ENCODE peak calls at places on chromosomes 2 and 18, in ten cellular contexts. E is CD8-positive, alpha-beta memory T cell; K is CD8-positive, alpha-beta T cell; X is testis; Z is tibial nerve; O is kidney; Y is tibial artery; B is right lobe of liver; I is adrenal gland; P is pancreas. V is an unnamed sample.

GRCh38 chr2:222651721-222652420 is 4.0 kb downstream of the FARSB start:
- DNase-seq in B (no peak), E (no peak), X (no peak), Z (no peak), I (no peak), K (no peak), O (no peak), Y (no peak), P (no peak), V (no peak)

GRCh38 chr18:2537281-2537680 is 34.0 kb downstream of the METTL4 start:
- DNase-seq in K (no peak), O (no peak), B (no peak), E (no peak), Y (no peak), X (no peak), Z (no peak), I (no peak), P (no peak), V (no peak)

GRCh38 chr2:52082646-52083045 is 1050.7 kb upstream of the NRXN1 start:
- DNase-seq in X (no peak), O (no peak), Z (no peak), I (no peak), E (no peak), B (no peak), Y (no peak), K (no peak), P (no peak), V (no peak)

GRCh38 chr2:21260316-21260715 is 136.5 kb downstream of the TDRD15 start:
- DNase-seq in I (no peak), Z (no peak), X (no peak), K (no peak), Y (no peak), P (no peak), O (no peak), E (no peak), B (no peak), V (no peak)

GRCh38 chr2:28663359-28663758 is 88.3 kb upstream of the PPP1CB start:
- DNase-seq in X (no peak), O (no peak), E (no peak), Y (no peak), K (no peak), Z (no peak), B (no peak), P (no peak), I (no peak), V (peak; percentile 78)

GRCh38 chr2:70992945-70993688 is 1.6 kb downstream of the TEX261 start:
- DNase-seq in Z (no peak), I (no peak), O (no peak), B (no peak), P (no peak), X (no peak), E (no peak), Y (no peak), K (no peak), V (no peak)

GRCh38 chr2:239979243-239980023 is 45.7 kb downstream of the NDUFA10 start:
- DNase-seq in B (no peak), Z (no peak), P (no peak), K (no peak), X (peak; percentile 66), I (no peak), O (no peak), Y (no peak), E (no peak), V (no peak)

GRCh38 chr2:219620546-219620945 is 6.9 kb upstream of the SLC4A3 start:
- DNase-seq in I (no peak), B (no peak), P (no peak), Z (no peak), O (no peak), X (no peak), K (no peak), E (no peak), Y (no peak), V (no peak)

GRCh38 chr2:207528980-207529329 is 807 bp upstream of the CREB1 start:
- DNase-seq in P (no peak), X (peak; percentile 37), Z (no peak), E (peak; percentile 68), B (no peak), K (peak; percentile 41), Y (no peak), O (no peak), I (peak; percentile 57), V (peak; percentile 72)
- H3K4me1 ChIP-seq in P (peaks cover 23% of the 10 kb centered on the region), X (peaks cover 26% of the 10 kb centered on the region), Z (peaks cover 32% of the 10 kb centered on the region), E (peaks cover 65% of the 10 kb centered on the region), B (peaks cover 6% of the 10 kb centered on the region), K (peaks cover 54% of the 10 kb centered on the region), Y (no peaks in the 10 kb centered on the region), O (peaks cover 11% of the 10 kb centered on the region), I (peaks cover 25% of the 10 kb centered on the region), V (peaks cover 25% of the 10 kb centered on the region)

DNA sequence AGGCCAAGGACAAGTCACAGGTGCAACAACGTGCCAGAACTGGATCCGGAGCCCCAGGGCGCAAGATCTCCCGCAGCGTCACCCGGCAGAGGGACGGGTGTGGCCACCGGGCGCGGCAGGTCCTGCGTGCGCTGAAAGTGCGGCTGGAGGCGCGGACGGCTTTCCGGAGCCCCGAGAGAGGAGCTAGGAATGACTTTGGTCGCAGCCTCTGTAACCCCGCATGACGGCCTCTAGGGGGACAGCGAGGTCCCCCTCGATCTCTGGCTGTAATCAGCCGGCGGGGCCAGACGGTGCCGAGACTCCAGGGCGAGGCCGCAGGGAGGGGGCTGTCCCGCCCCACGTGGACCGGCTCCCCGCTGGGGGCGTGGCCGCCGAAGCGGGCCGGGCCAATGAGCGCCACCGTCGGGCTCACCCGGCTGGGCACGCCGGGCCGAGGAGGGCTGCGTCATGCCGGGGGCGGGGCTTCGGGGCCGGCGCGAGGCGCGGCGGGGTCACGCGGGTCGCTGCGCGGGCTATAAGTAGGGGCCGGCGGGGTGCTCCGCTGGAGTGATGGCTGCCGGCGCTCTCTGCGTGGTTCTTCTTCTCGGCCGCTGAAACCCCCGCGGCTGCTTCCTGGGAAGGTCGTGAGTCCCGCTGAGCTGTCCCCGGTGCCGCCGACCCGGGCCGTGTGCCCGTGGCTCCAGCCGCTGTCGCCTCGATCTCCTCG is at the start of gene SLC20A1:
- DNase-seq in K (peak; percentile 97), I (peak; percentile 96), B (peak; percentile 98), Y (peak; percentile 97), Z (peak; percentile 87), P (peak; percentile 100), E (peak; percentile 99), O (peak; percentile 99), X (peak; percentile 97), V (peak; percentile 96)
- H3K4me1 ChIP-seq in K (peaks cover 50% of the 10 kb centered on the region), I (peaks cover 37% of the 10 kb centered on the region), B (peaks cover 6% of the 10 kb centered on the region), Y (no peaks in the 10 kb centered on the region), Z (peaks cover 14% of the 10 kb centered on the region), P (peaks cover 20% of the 10 kb centered on the region), E (peaks cover 51% of the 10 kb centered on the region), O (peaks cover 8% of the 10 kb centered on the region), X (peaks cover 13% of the 10 kb centered on the region), V (no peaks in the 10 kb centered on the region)

GRCh38 chr2:127155901-127156300 is 48.9 kb upstream of the BIN1 start:
- DNase-seq in Z (peak; percentile 59), E (no peak), X (peak; percentile 75), O (peak; percentile 85), Y (no peak), P (no peak), B (no peak), I (peak; percentile 52), K (no peak), V (no peak)

GRCh38 chr2:127154985-127155650 is 48.2 kb upstream of the BIN1 start:
- DNase-seq in Z (no peak), K (no peak), I (peak; percentile 28), X (no peak), E (no peak), O (peak; percentile 62), P (no peak), B (no peak), Y (no peak), V (no peak)

GRCh38 chr2:127150996-127151395 is 44.0 kb upstream of the BIN1 start:
- DNase-seq in Z (no peak), P (no peak), I (no peak), B (no peak), O (no peak), X (no peak), K (no peak), Y (no peak), E (no peak), V (no peak)

GRCh38 chr2:127154396-127154795 is 47.4 kb upstream of the BIN1 start:
- DNase-seq in Y (no peak), X (no peak), Z (no peak), E (no peak), O (no peak), B (no peak), K (no peak), P (no peak), I (peak; percentile 11), V (no peak)

DNA sequence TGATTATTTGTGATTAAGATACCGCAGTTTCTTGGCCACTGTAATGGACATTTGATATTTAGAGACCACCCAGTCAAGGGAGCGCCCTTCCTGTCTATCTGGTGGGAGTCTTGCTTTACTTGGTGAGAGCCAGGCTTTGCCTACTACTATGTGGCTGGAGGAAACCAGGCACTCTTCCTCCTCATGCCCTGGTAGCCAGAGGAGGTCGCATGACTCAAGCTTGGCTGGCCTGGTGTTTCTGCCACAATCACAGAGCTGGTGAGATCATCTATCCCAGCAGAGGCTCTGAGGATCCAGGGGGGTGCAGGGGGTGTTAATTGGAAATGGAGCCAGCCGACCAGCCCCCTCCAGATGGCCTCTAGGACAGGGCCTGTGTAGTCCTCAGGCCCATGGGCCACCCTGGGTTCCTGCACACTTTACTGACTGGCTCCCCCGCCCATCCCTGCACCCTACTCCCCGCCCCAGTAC is 46.8 kb upstream of the BIN1 start:
- DNase-seq in I (peak; percentile 68), P (no peak), Y (no peak), E (no peak), Z (no peak), X (no peak), B (no peak), O (no peak), K (no peak), V (no peak)
- H3K4me1 ChIP-seq in I (peaks cover 18% of the 10 kb centered on the region), P (no peaks in the 10 kb centered on the region), Y (no peaks in the 10 kb centered on the region), E (no peaks in the 10 kb centered on the region), Z (peaks cover 23% of the 10 kb centered on the region), X (peaks cover 3% of the 10 kb centered on the region), B (no peaks in the 10 kb centered on the region), O (peaks cover 10% of the 10 kb centered on the region), K (no peaks in the 10 kb centered on the region), V (no peaks in the 10 kb centered on the region)

GRCh38 chr2:191299866-191300265 is 54.7 kb downstream of the MYO1B start:
- DNase-seq in X (no peak), K (no peak), B (no peak), I (no peak), Y (no peak), Z (no peak), E (no peak), P (no peak), O (no peak), V (no peak)

GRCh38 chr2:191304939-191305875 is 60.0 kb downstream of the MYO1B start:
- DNase-seq in Y (peak; percentile 77), B (no peak), E (no peak), P (no peak), Z (peak; percentile 62), O (no peak), I (peak; percentile 35), X (peak; percentile 54), K (no peak), V (peak; percentile 66)

GRCh38 chr2:191302459-191303155 is 57.4 kb downstream of the MYO1B start:
- DNase-seq in Z (no peak), B (no peak), P (no peak), X (no peak), E (peak; percentile 4), Y (no peak), O (no peak), K (no peak), I (no peak), V (no peak)

GRCh38 chr2:191301971-191302370 is 56.8 kb downstream of the MYO1B start:
- DNase-seq in B (no peak), I (no peak), O (no peak), E (no peak), K (no peak), Y (no peak), Z (no peak), X (no peak), P (no peak), V (no peak)

DNA sequence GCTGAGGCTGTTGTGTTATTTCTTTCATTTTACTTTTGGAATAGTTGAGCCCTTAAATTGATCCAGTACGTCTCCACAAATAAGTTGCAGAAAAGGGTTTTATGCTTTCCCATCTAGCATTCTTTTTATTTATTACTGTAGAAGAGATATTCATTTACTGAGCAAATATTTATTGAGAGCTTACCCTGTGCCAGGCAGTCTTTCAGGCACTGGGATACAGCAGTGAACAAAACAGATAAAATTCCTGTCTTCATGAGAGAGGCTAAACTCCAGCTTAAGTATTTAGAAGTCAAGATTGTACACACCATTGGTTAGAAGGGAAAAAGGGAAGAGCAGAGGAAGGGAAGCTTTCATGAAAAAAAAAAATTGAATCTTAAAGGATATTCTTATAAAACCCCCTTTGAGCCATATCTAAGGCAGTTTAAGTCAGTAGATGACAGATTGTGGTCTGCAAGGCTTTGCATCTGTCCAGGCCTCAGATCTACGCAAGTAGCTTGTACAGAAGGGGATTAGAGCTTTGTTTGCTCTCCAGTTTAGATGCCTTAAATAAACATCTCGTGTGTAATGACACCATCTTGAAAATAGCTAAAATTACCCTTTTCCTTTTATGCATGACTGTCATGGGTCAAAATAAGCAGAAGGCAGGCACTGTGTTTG is 58.3 kb downstream of the MYO1B start:
- DNase-seq in E (no peak), Z (no peak), Y (no peak), B (no peak), P (no peak), X (no peak), K (no peak), I (no peak), O (no peak), V (no peak)
- H3K4me1 ChIP-seq in E (no peaks in the 10 kb centered on the region), Z (peaks cover 5% of the 10 kb centered on the region), Y (peaks cover 3% of the 10 kb centered on the region), B (peaks cover 2% of the 10 kb centered on the region), P (peaks cover 19% of the 10 kb centered on the region), X (peaks cover 8% of the 10 kb centered on the region), K (no peaks in the 10 kb centered on the region), I (peaks cover 5% of the 10 kb centered on the region), O (peaks cover 4% of the 10 kb centered on the region), V (peaks cover 21% of the 10 kb centered on the region)

V was measured in ascending aorta.